ENCODE peak calls at places on chromosomes 12 and 14, in four cellular contexts. I, R, Z and U are unnamed samples.

GRCh38 chr14:100028990-100029677 is 36.1 kb upstream of the EVL start:
- DNase-seq in I (no peak), Z (no peak), R (no peak), U (no peak)

GRCh38 chr12:32753605-32754004 is 2.1 kb downstream of the YARS2 start:
- DNase-seq in Z (no peak), I (no peak), R (no peak), U (peak; percentile 55)

GRCh38 chr12:1531160-1531653 is 63.2 kb downstream of the FBXL14 start:
- DNase-seq in I (no peak), R (peak; percentile 40), Z (no peak), U (no peak)

GRCh38 chr14:99758121-99758871 is 34.9 kb upstream of the EML1 start:
- DNase-seq in R (peak; percentile 79), Z (no peak), I (peak; percentile 88), U (peak; percentile 49)

GRCh38 chr14:67934087-67934486 is 114.5 kb downstream of the RAD51B start:
- DNase-seq in I (peak; percentile 97), R (peak; percentile 74), Z (peak; percentile 29), U (peak; percentile 16)

GRCh38 chr12:81365284-81365683 is 287.4 kb downstream of the ACSS3 start:
- DNase-seq in I (no peak), Z (no peak), R (no peak), U (no peak)

GRCh38 chr14:31006703-31007102 is 18.7 kb upstream of the AP4S1 start:
- DNase-seq in Z (no peak), I (no peak), R (no peak), U (no peak)

GRCh38 chr14:71143391-71144290 is 236.4 kb downstream of the PCNX1 start:
- DNase-seq in Z (no peak), I (peak; percentile 88), R (no peak), U (peak; percentile 16)

GRCh38 chr12:114013601-114014345 is 47.6 kb upstream of the RBM19 start:
- DNase-seq in R (peak; percentile 76), Z (peak; percentile 33), I (peak; percentile 89), U (peak; percentile 8)

GRCh38 chr12:20950248-20950647 is 139.7 kb downstream of the SLCO1B3 start:
- DNase-seq in R (no peak), Z (no peak), I (peak; percentile 55), U (peak; percentile 62)

GRCh38 chr12:119631930-119632678 is 35.8 kb upstream of the PRKAB1 start:
- DNase-seq in Z (no peak), R (no peak), I (no peak), U (no peak)

GRCh38 chr12:130689408-130690405 is 26.4 kb downstream of the RIMBP2 start:
- DNase-seq in Z (no peak), R (no peak), I (no peak), U (no peak)

GRCh38 chr14:36655963-36656768 is 5.5 kb upstream of the PAX9 start:
- DNase-seq in Z (no peak), R (peak; percentile 77), I (peak; percentile 87), U (no peak)

GRCh38 chr12:127363392-127363791 is 903.6 kb upstream of the TMEM132C start:
- DNase-seq in R (peak; percentile 59), I (peak; percentile 72), Z (no peak), U (no peak)

GRCh38 chr14:49853158-49853477 is 530 bp upstream of the NEMF start:
- DNase-seq in Z (no peak), R (no peak), I (no peak), U (no peak)

GRCh38 chr14:26528415-26529182 is 69.2 kb downstream of the NOVA1 start:
- DNase-seq in I (no peak), Z (no peak), R (no peak), U (no peak)

GRCh38 chr14:100906420-100906819 is 2.9 kb upstream of the RTL1 start:
- DNase-seq in R (peak; percentile 67), I (peak; percentile 43), Z (no peak), U (no peak)

GRCh38 chr14:35046751-35047536 is 872 bp downstream of the FAM177A1 start:
- DNase-seq in Z (no peak), R (no peak), I (peak; percentile 60), U (no peak)

GRCh38 chr12:20367731-20368652 is at the start of gene PDE3A:
- DNase-seq in I (peak; percentile 90), Z (peak; percentile 44), R (peak; percentile 89), U (no peak)

GRCh38 chr12:42590324-42590934 is 883 bp upstream of the PRICKLE1 start:
- DNase-seq in R (peak; percentile 51), I (peak; percentile 60), Z (no peak), U (no peak)

GRCh38 chr14:39219075-39219499 is 14.6 kb upstream of the MIA2 start:
- DNase-seq in R (no peak), I (no peak), Z (no peak), U (no peak)

GRCh38 chr12:24109381-24110039 is 160.0 kb upstream of the SOX5 start:
- DNase-seq in R (no peak), Z (no peak), I (peak; percentile 21), U (no peak)

GRCh38 chr12:57162541-57163125 is 15.2 kb upstream of the LRP1-AS start:
- DNase-seq in I (no peak), R (no peak), Z (no peak), U (no peak)

GRCh38 chr14:58315606-58316005 is 17.3 kb downstream of the ARID4A start:
- DNase-seq in I (no peak), R (no peak), Z (no peak), U (no peak)

GRCh38 chr12:30839643-30840190 is 85.0 kb upstream of the CAPRIN2 start:
- DNase-seq in R (no peak), Z (no peak), I (no peak), U (no peak)

GRCh38 chr12:92334552-92334951 is 188.9 kb upstream of the BTG1 start:
- DNase-seq in Z (no peak), I (no peak), R (no peak), U (no peak)

GRCh38 chr14:78933948-78934524 is 763.9 kb downstream of the NRXN3 start:
- DNase-seq in Z (no peak), R (no peak), I (peak; percentile 31), U (peak; percentile 50)

GRCh38 chr12:82803201-82803600 is 116.5 kb downstream of the TMTC2 start:
- DNase-seq in I (peak; percentile 93), Z (no peak), R (no peak), U (no peak)

GRCh38 chr12:55041651-55042050 is 21.9 kb downstream of the NEUROD4 start:
- DNase-seq in I (no peak), Z (no peak), R (no peak), U (no peak)

GRCh38 chr12:102539651-102540553 is 59.5 kb upstream of the IGF1 start:
- DNase-seq in R (no peak), I (peak; percentile 91), Z (no peak), U (peak; percentile 94)

GRCh38 chr14:91190853-91191252 is 53.7 kb downstream of the GPR68 start:
- DNase-seq in Z (no peak), I (no peak), R (no peak), U (no peak)

GRCh38 chr14:55892906-55893305 is 225.3 kb upstream of the PELI2 start:
- DNase-seq in Z (no peak), R (no peak), I (no peak), U (no peak)

GRCh38 chr12:8914716-8915526 is 612 bp downstream of the PHC1 start:
- DNase-seq in R (peak; percentile 83), I (peak; percentile 89), Z (no peak), U (peak; percentile 68)

GRCh38 chr14:91377700-91378652 is 39.6 kb downstream of the CCDC88C start:
- DNase-seq in R (no peak), I (no peak), Z (no peak), U (no peak)

GRCh38 chr12:132475304-132476037 is 14.5 kb upstream of the FBRSL1 start:
- DNase-seq in Z (no peak), R (no peak), I (no peak), U (no peak)

GRCh38 chr14:33986804-33987203 is 35.9 kb upstream of the EGLN3 start:
- DNase-seq in Z (no peak), R (no peak), I (peak; percentile 96), U (peak; percentile 91)

GRCh38 chr12:6065131-6065871 is 59.2 kb downstream of the VWF start:
- DNase-seq in Z (no peak), R (no peak), I (no peak), U (no peak)
- H3K23ac ChIP-seq in Z (no peak overlapping the region), R (no peak overlapping the region), I (no peak overlapping the region), U (no peak overlapping the region)

DNA sequence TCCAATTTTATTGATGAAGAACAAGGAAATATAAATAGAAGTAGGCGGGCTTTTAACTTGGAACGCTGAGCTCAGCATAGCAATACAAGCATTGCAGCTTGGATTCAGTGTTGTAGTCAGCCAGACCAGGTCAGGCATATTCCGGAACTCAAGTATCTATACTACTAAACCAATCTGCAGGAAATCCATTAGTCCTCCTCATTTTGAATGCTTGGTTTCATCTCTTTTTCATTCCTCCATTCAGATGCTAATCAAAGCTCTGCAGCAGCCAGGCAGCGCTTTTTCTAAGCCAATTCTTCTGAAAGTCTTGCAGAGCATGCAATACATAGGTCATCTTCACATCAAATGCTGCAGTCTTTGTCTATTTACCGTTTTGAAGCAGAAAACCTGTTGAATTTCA is 49.0 kb downstream of the KIF21A start:
- DNase-seq in Z (peak; percentile 10), I (peak; percentile 30), R (peak; percentile 61), U (no peak)
- H3K79me2 ChIP-seq in Z (peaks cover 27% of the 10 kb centered on the region), I (no peaks in the 10 kb centered on the region), R (peaks cover 3% of the 10 kb centered on the region), U (peaks cover 4% of the 10 kb centered on the region)

GRCh38 chr14:69713127-69713800 is 53.7 kb upstream of the SRSF5 start:
- DNase-seq in Z (no peak), I (peak; percentile 75), R (peak; percentile 88), U (no peak)

GRCh38 chr14:69713976-69714716 is 52.8 kb upstream of the SRSF5 start:
- DNase-seq in R (no peak), I (no peak), Z (no peak), U (no peak)

GRCh38 chr14:69711471-69712216 is 55.3 kb upstream of the SRSF5 start:
- DNase-seq in Z (no peak), I (no peak), R (no peak), U (no peak)

GRCh38 chr14:69712217-69712565 is 54.8 kb upstream of the SRSF5 start:
- DNase-seq in I (no peak), R (no peak), Z (no peak), U (no peak)

GRCh38 chr14:69712637-69713088 is 54.3 kb upstream of the SRSF5 start:
- DNase-seq in I (peak; percentile 64), Z (no peak), R (peak; percentile 73), U (no peak)
- H3K23ac ChIP-seq in I (no peak overlapping the region), Z (no peak overlapping the region), R (no peak overlapping the region), U (no peak overlapping the region)

DNA sequence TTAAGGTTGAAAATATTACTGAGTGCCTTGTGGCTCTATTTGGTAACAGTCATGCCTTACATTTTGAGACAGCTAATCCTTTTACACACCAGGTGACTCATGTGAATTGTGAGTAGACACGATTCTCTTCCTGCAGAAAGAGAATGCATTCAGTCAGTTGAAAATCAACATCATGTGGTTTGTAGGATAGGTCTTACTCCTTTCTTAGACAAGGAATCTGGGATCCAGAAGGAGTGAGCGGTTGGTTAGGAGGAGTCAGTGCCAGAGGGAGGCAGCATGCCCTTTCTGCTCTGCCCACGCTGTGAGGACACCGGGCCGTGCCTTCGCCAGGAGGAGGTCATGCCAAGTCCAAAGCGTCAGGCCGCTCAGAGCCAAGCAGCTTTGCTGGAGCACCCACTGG is 47.6 kb downstream of the TRAF3 start:
- DNase-seq in I (no peak), R (no peak), Z (no peak), U (no peak)
- H3K79me2 ChIP-seq in I (peaks cover 2% of the 10 kb centered on the region), R (peaks cover 2% of the 10 kb centered on the region), Z (peaks cover 8% of the 10 kb centered on the region), U (no peaks in the 10 kb centered on the region)